ENCODE peak calls at places on chromosome 2, in nine cellular contexts. B is fibroblast of the aortic adventitia; V is thoracic aorta; H is coronary artery; I is stomach; R is left ventricle myocardium inferior; Q is psoas muscle; G is cardiac muscle cell; S is CD8-positive, alpha-beta T cell. U is an unnamed sample.

GRCh38 chr2:157957596-157957995 is 81.5 kb upstream of the ACVR1 start:
- DNase-seq in I (no peak), Q (no peak), G (no peak), V (no peak), S (no peak), R (no peak), H (no peak), B (no peak), U (no peak)

GRCh38 chr2:198441876-198442275 is 637.5 kb downstream of the PLCL1 start:
- DNase-seq in S (no peak), I (no peak), R (no peak), Q (no peak), G (no peak), H (no peak), V (no peak), B (no peak), U (no peak)

GRCh38 chr2:158619496-158619895 is 162.7 kb downstream of the PKP4 start:
- DNase-seq in V (no peak), H (no peak), G (peak), S (no peak), R (no peak), I (peak), Q (no peak), B (peak), U (peak)

GRCh38 chr2:161237397-161238263 is 70.6 kb upstream of the PSMD14 start:
- DNase-seq in H (peak), S (peak), Q (peak), I (peak), G (peak), R (peak), B (peak), V (no peak), U (peak)

GRCh38 chr2:5691659-5692529 is at the start of gene SOX11:
- DNase-seq in R (peak), S (no peak), I (no peak), G (peak), V (no peak), H (no peak), B (no peak), Q (peak), U (peak)

GRCh38 chr2:239129147-239129896 is 271.5 kb downstream of the HDAC4 start:
- DNase-seq in H (no peak), B (no peak), S (no peak), Q (peak), I (no peak), R (no peak), V (no peak), G (no peak), U (peak)

GRCh38 chr2:20352230-20353216 is 1.9 kb upstream of the PUM2 start:
- DNase-seq in R (no peak), H (no peak), I (no peak), G (peak), S (no peak), Q (no peak), V (no peak), B (peak), U (no peak)

GRCh38 chr2:191218292-191218898 is 26.8 kb upstream of the MYO1B start:
- DNase-seq in G (peak), V (peak), B (peak), R (no peak), S (peak), Q (no peak), H (no peak), I (peak), U (peak)

GRCh38 chr2:239245872-239246701 is 154.7 kb downstream of the HDAC4 start:
- DNase-seq in B (no peak), I (peak), Q (peak), R (no peak), G (no peak), V (no peak), S (no peak), H (peak), U (no peak)

GRCh38 chr2:52597361-52597760 is 1170.2 kb upstream of the CHAC2 start:
- DNase-seq in I (no peak), B (peak), G (no peak), Q (no peak), R (no peak), V (no peak), S (no peak), H (no peak), U (peak)

GRCh38 chr2:15750433-15750814 is 158.8 kb downstream of the DDX1 start:
- DNase-seq in V (no peak), R (no peak), G (no peak), B (no peak), S (no peak), H (peak), I (no peak), Q (no peak), U (no peak)

GRCh38 chr2:63189026-63189425 is 138.4 kb downstream of the OTX1 start:
- DNase-seq in V (no peak), I (no peak), G (peak), R (no peak), Q (no peak), S (no peak), B (peak), H (no peak), U (peak)

GRCh38 chr2:56195563-56195962 is 11.8 kb downstream of the CCDC85A start:
- DNase-seq in I (no peak), Q (no peak), S (no peak), R (no peak), G (no peak), H (no peak), V (no peak), B (peak), U (peak)

GRCh38 chr2:219378167-219378851 is 9.4 kb downstream of the DNPEP start:
- DNase-seq in R (no peak), Q (no peak), S (no peak), I (no peak), H (no peak), G (no peak), B (no peak), V (no peak), U (no peak)

GRCh38 chr2:146124741-146125140 is 1604.8 kb upstream of the ZEB2 start:
- DNase-seq in G (peak), H (no peak), R (no peak), B (peak), I (no peak), V (no peak), Q (no peak), S (no peak), U (peak)

GRCh38 chr2:33765122-33765521 is 166.0 kb upstream of the FAM98A start:
- DNase-seq in B (no peak), R (no peak), H (no peak), Q (no peak), G (no peak), V (no peak), S (no peak), I (no peak), U (no peak)

GRCh38 chr2:74498500-74499268 is 719 bp downstream of the LBX2 start:
- DNase-seq in R (no peak), B (no peak), S (no peak), V (no peak), H (peak), G (no peak), Q (no peak), I (peak), U (no peak)

GRCh38 chr2:207896525-207897295 is 127.0 kb upstream of the FZD5 start:
- DNase-seq in I (no peak), V (no peak), G (no peak), B (no peak), H (no peak), Q (no peak), R (no peak), S (no peak), U (peak)

DNA sequence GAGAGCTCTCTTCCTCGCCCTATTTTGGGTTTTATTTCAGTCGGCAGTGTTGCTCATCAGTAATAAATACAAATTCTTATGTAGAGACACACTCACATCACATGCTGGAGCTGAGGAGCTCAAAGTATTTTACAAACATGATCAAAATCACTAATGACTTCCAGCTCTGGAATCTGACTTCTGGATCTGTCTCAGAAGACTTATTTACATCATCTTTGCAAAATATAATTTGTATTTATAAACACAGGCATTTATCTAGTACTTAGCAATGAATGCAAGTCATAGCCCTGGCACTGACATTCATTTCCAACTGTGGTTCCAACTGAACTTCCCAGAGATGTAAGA is 327.1 kb downstream of the NCKAP5 start:
- DNase-seq in H (no peak), V (no peak), S (no peak), R (no peak), I (no peak), G (no peak), Q (no peak), B (peak), U (peak)
- H3K4me3 ChIP-seq in H (peak), V (no peak), S (no peak), R (peak), I (no peak), G (no peak), Q (no peak), B (peak), U (peak)

GRCh38 chr2:48727560-48727959 is 28.0 kb downstream of the LHCGR start:
- DNase-seq in V (no peak), Q (no peak), B (no peak), I (no peak), G (peak), S (no peak), R (no peak), H (no peak), U (peak)

GRCh38 chr2:48728295-48728694 is 27.2 kb downstream of the LHCGR start:
- DNase-seq in S (no peak), R (no peak), I (no peak), H (no peak), B (no peak), V (no peak), G (no peak), Q (no peak), U (no peak)

GRCh38 chr2:48723125-48723524 is 32.4 kb downstream of the LHCGR start:
- DNase-seq in V (no peak), H (no peak), Q (no peak), G (peak), B (no peak), R (no peak), S (no peak), I (no peak), U (peak)

GRCh38 chr2:48724278-48724677 is 31.2 kb downstream of the LHCGR start:
- DNase-seq in S (no peak), G (no peak), R (no peak), I (no peak), Q (no peak), H (no peak), V (no peak), B (no peak), U (no peak)

DNA sequence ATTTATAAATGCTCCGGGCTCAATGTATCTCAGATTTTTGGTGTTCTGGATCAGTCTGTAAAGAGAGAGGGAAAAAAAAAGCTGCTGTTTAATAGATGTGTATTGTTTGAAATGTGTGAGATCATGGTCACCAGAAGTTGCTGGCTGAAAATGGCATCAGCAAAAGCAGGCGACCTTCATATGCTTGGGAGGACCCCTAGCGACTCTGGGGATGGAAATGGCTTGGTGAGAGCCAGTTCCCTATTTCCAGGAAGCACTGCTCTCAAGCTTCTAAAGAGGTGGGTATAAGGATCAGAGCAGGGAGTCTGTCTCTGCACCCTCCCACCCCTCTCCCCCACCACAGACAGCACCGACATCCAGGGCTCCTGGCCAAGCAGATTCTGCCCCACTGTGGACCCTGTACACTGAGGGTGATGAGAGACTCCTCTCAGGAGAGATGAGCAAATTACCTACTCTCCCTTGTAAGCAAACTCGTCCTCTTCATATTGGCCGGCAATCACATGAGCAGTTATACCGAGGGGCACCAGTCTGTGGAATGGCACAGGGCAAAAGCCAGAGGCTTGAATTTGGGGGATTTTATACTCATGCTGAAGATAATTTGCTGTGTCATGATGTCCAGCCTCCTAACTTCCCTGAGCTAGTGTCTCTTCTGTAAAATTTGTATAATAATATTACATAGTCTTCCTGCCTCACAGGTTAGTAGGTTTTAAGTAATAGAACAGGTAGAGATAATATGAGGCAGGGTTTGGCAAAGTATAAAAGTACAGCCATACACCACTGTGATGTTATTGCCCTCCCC is 29.6 kb downstream of the LHCGR start:
- DNase-seq in Q (no peak), B (no peak), R (no peak), S (no peak), H (no peak), G (no peak), I (no peak), V (no peak), U (no peak)
- TF ChIP-seq CTCF in Q (no peak), B (no peak), R (no peak), S (no peak), H (no peak), G (no peak), I (no peak), V (no peak), U (peak)

GRCh38 chr2:66390811-66391210 is 44.1 kb upstream of the MEIS1 start:
- DNase-seq in R (no peak), H (no peak), I (no peak), G (no peak), Q (no peak), S (no peak), B (no peak), V (no peak), U (no peak)
- H3K4me3 ChIP-seq in R (no peak), H (no peak), I (no peak), G (no peak), Q (no peak), S (no peak), B (no peak), V (no peak), U (no peak)

GRCh38 chr2:170006592-170007327 is 171.2 kb upstream of the MYO3B start:
- DNase-seq in R (no peak), S (no peak), B (peak), Q (no peak), G (peak), H (no peak), V (no peak), I (no peak), U (peak)

GRCh38 chr2:170009209-170009608 is 168.7 kb upstream of the MYO3B start:
- DNase-seq in V (no peak), Q (no peak), H (no peak), G (no peak), R (no peak), B (no peak), I (no peak), S (no peak), U (no peak)

GRCh38 chr2:170002096-170002495 is 174.8 kb downstream of the UBR3 start:
- DNase-seq in V (no peak), B (no peak), Q (no peak), I (no peak), S (no peak), R (no peak), G (no peak), H (no peak), U (no peak)

DNA sequence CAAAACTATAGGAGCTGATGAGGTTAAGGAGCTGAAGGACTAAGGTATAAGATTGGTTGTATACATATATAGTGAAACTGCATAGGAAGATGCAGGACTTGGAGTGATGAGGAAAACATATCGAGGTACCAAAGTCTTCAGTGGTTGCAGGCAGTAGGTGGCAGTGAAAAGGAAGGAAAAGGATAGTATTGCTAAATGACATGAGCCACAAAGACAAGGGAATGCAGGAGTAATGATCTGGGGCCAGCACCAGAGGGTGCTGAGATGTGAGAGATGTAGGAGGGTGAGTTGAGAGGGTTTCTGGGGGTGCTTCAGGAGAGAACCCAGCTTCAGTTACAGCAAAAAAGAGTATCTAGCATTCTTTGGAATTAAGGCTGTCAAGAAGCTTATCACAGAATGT is 172.2 kb upstream of the MYO3B start:
- DNase-seq in B (no peak), G (peak), H (no peak), Q (no peak), I (no peak), S (no peak), V (no peak), R (no peak), U (no peak)
- TF ChIP-seq CTCF in B (no peak), G (no peak), H (no peak), Q (no peak), I (no peak), S (no peak), V (no peak), R (no peak), U (peak)